ENCODE peak calls at places on chromosomes 11 and 22, in four cellular contexts. D, P, X and M are unnamed samples.

GRCh38 chr11:78910322-78910721 is 335.7 kb upstream of the NARS2 start:
- DNase-seq in D (no peak), P (no peak), X (no peak), M (no peak)

GRCh38 chr22:26406118-26406517 is 22.9 kb upstream of the ASPHD2 start:
- DNase-seq in D (no peak), P (no peak), X (no peak), M (no peak)

GRCh38 chr11:61769169-61769920 is 16.9 kb downstream of the MYRF start:
- DNase-seq in D (peak; percentile 44), P (peak; percentile 92), X (no peak), M (no peak)

GRCh38 chr11:21556936-21557335 is 635.9 kb upstream of the ANO5 start:
- DNase-seq in D (no peak), P (no peak), X (peak; percentile 25), M (no peak)

GRCh38 chr11:8328848-8329330 is 65.2 kb upstream of the LMO1 start:
- DNase-seq in D (peak; percentile 91), P (peak; percentile 83), X (peak; percentile 90), M (peak; percentile 96)

GRCh38 chr11:2766166-2766565 is 66.4 kb upstream of the KCNQ1OT1 start:
- DNase-seq in D (no peak), P (no peak), X (no peak), M (no peak)

GRCh38 chr11:46380340-46381045 is 976 bp upstream of the MDK start:
- DNase-seq in D (peak; percentile 91), P (peak; percentile 85), X (no peak), M (peak; percentile 50)

GRCh38 chr11:8765294-8765693 is 82.7 kb downstream of the RPL27A start:
- DNase-seq in D (no peak), P (no peak), X (peak; percentile 62), M (no peak)

GRCh38 chr22:31651667-31652066 is 10.3 kb downstream of the PISD start:
- DNase-seq in D (no peak), P (no peak), X (no peak), M (no peak)

GRCh38 chr11:117792992-117793391 is 4.0 kb downstream of the DSCAML1 start:
- DNase-seq in D (no peak), P (no peak), X (no peak), M (no peak)

GRCh38 chr22:33130473-33130872 is 72.3 kb upstream of the SYN3 start:
- DNase-seq in D (no peak), P (peak; percentile 39), X (no peak), M (no peak)

GRCh38 chr22:33129621-33130020 is 71.4 kb upstream of the SYN3 start:
- DNase-seq in D (no peak), P (no peak), X (no peak), M (no peak)

GRCh38 chr22:33124471-33124870 is 66.3 kb upstream of the SYN3 start:
- DNase-seq in D (no peak), P (no peak), X (no peak), M (peak; percentile 3)

GRCh38 chr22:33126881-33127280 is 68.7 kb upstream of the SYN3 start:
- DNase-seq in D (no peak), P (no peak), X (peak; percentile 48), M (peak; percentile 50)
- TF ChIP-seq CTCF in D (no peak), P (no peak), X (peak; percentile 41), M (peak; percentile 61)

GRCh38 chr11:57144075-57144474 is 37.7 kb upstream of the LRRC55 start:
- DNase-seq in D (no peak), P (peak; percentile 36), X (no peak), M (no peak)

GRCh38 chr11:57140568-57140967 is 41.2 kb upstream of the LRRC55 start:
- DNase-seq in D (no peak), P (no peak), X (no peak), M (no peak)

GRCh38 chr11:57146301-57146700 is 35.5 kb upstream of the LRRC55 start:
- DNase-seq in D (no peak), P (no peak), X (no peak), M (no peak)

GRCh38 chr11:57144531-57145320 is 37.0 kb upstream of the LRRC55 start:
- DNase-seq in D (no peak), P (peak; percentile 61), X (no peak), M (no peak)

DNA sequence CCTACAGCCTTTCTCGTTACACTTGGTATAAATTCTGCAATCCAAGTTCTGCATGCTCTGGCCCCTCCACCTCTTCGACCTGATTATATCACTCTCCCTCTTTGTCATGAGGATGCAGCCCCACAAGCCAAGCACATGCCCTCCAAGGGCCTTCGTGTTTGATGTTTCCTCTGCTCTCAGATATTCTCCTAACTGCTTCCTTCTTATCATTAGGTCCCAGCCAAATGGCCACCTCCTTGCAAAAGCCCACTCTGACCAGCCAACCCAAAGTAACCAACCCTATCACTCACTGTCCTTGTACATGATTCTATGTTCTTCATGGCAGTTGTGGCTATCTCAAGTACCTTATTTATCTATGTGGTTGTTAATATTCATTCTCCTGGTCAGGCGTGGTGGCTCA is 38.3 kb upstream of the LRRC55 start:
- DNase-seq in D (no peak), P (no peak), X (no peak), M (no peak)
- TF ChIP-seq CTCF in D (no peak), P (no peak), X (no peak), M (no peak)

DNA sequence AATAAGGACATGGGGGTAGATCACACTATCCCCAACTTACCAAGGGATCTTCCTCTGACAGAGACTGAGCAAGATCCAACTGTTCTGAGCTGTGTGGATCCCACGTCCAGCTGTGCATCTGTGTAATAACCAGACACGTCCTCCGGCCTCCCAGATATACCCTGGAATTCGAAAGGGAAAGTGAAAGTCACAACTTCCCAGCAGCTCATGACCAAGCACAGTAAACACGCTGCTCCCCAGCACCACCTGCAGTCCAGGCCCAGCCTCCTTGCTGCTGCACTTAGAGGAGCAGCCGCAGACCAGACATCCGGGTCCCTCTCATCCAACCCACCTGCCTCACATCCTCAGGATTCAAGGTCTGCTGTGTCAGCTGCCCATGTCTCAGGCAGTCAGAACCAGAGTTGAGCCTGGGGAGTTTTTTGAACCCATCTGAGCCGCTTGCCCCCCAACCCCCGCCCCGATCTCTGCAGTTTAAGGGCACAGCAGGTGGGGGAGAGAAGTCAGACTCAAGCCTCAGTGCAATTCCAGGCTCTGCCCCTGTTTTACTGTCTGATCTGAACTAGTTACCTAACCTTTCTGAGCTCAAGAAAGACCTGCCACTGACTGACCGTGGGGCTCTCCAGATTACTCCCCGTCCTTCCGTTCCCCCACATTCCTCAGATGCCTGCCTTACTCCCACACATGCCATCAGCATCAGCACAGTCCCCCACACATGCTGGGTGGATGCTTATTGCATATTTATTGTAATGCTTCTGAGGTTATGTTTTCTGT is at the start of gene APOL2:
- DNase-seq in D (peak; percentile 85), P (peak; percentile 92), X (peak; percentile 87), M (peak; percentile 92)
- TF ChIP-seq CTCF in D (no peak), P (peak; percentile 46), X (peak; percentile 82), M (peak; percentile 36)

DNA sequence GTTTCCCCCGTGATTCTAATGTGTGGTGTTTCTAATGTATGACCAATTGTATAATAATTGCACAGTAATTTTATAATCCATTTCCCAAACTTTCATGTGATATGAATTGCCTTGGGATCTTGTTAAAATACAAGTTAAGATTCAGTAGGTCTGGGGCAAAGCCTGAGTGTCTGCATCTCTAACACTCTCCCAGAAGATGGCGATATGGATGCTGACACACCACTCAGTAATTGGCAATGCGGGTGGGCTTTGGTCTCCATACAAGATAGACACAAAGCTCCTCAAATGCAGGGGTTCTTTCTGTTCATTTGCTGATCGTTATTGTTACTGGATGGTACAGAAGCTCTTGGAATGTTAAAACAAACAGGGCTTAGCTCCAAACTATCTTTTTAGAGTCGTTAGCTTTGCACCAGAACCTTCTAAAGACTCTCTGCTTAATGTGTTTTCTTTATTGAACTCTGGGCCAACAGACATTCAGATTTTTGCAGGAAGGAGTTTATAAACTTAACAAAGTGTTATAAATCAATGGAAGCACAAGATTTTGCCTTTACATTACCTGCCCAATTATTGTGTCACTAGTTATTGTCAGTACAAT is 45.4 kb upstream of the ANO3 start:
- DNase-seq in D (peak; percentile 29), P (no peak), X (peak; percentile 21), M (peak; percentile 31)
- TF ChIP-seq CTCF in D (no peak), P (peak; percentile 41), X (peak; percentile 38), M (peak; percentile 47)